ENCODE peak calls at places on chromosomes 2 and 18, in seven cellular contexts. One of them, this sample, is unnamed.

GRCh38 chr18:32975166-32975441 is 202.3 kb upstream of the KLHL14 start:
- DNase-seq in GM23338: no peak
- DNase-seq in left ventricle myocardium inferior: no peak
- DNase-seq in pancreas: no peak
- DNase-seq in uterus: no peak
- DNase-seq in mucosa of descending colon: no peak
- DNase-seq in MM.1S: no peak
- DNase-seq in this sample: no peak

GRCh38 chr2:85409719-85410583 is at the start of gene CAPG:
- DNase-seq in pancreas: no peak
- DNase-seq in mucosa of descending colon: peak
- DNase-seq in uterus: peak
- DNase-seq in GM23338: no peak
- DNase-seq in left ventricle myocardium inferior: peak
- DNase-seq in MM.1S: peak
- DNase-seq in this sample: peak

GRCh38 chr2:62435720-62436119 is 70.3 kb downstream of the TMEM17 start:
- DNase-seq in left ventricle myocardium inferior: no peak
- DNase-seq in GM23338: no peak
- DNase-seq in MM.1S: no peak
- DNase-seq in pancreas: no peak
- DNase-seq in uterus: no peak
- DNase-seq in mucosa of descending colon: no peak
- DNase-seq in this sample: no peak

GRCh38 chr18:79871481-79872091 is 73.8 kb downstream of the KCNG2 start:
- DNase-seq in uterus: no peak
- DNase-seq in MM.1S: no peak
- DNase-seq in left ventricle myocardium inferior: no peak
- DNase-seq in pancreas: no peak
- DNase-seq in mucosa of descending colon: no peak
- DNase-seq in GM23338: no peak
- DNase-seq in this sample: no peak

GRCh38 chr2:126657146-126657635 is 1.2 kb downstream of the GYPC start:
- DNase-seq in left ventricle myocardium inferior: peak
- DNase-seq in MM.1S: peak
- DNase-seq in pancreas: no peak
- DNase-seq in uterus: peak
- DNase-seq in mucosa of descending colon: peak
- DNase-seq in GM23338: peak
- DNase-seq in this sample: no peak

GRCh38 chr2:203782262-203782976 is 76.0 kb downstream of the CD28 start:
- DNase-seq in left ventricle myocardium inferior: no peak
- DNase-seq in pancreas: peak
- DNase-seq in uterus: no peak
- DNase-seq in mucosa of descending colon: no peak
- DNase-seq in MM.1S: peak
- DNase-seq in GM23338: peak
- DNase-seq in this sample: peak

GRCh38 chr2:233418761-233419625 is 64.7 kb downstream of the DGKD start:
- DNase-seq in pancreas: no peak
- DNase-seq in left ventricle myocardium inferior: peak
- DNase-seq in GM23338: no peak
- DNase-seq in mucosa of descending colon: no peak
- DNase-seq in uterus: no peak
- DNase-seq in MM.1S: peak
- DNase-seq in this sample: no peak

GRCh38 chr2:69770193-69770702 is 28.3 kb downstream of the ANXA4 start:
- DNase-seq in left ventricle myocardium inferior: no peak
- DNase-seq in MM.1S: peak
- DNase-seq in uterus: no peak
- DNase-seq in GM23338: no peak
- DNase-seq in mucosa of descending colon: peak
- DNase-seq in pancreas: no peak
- DNase-seq in this sample: peak

GRCh38 chr2:161103451-161103831 is 56.8 kb upstream of the TANK start:
- DNase-seq in MM.1S: no peak
- DNase-seq in pancreas: no peak
- DNase-seq in left ventricle myocardium inferior: no peak
- DNase-seq in uterus: no peak
- DNase-seq in GM23338: no peak
- DNase-seq in mucosa of descending colon: no peak
- DNase-seq in this sample: no peak

GRCh38 chr18:79954791-79955190 is 3.3 kb upstream of the SLC66A2 start:
- DNase-seq in mucosa of descending colon: no peak
- DNase-seq in MM.1S: no peak
- DNase-seq in pancreas: no peak
- DNase-seq in GM23338: no peak
- DNase-seq in uterus: no peak
- DNase-seq in left ventricle myocardium inferior: no peak
- DNase-seq in this sample: no peak

GRCh38 chr2:114661926-114662670 is 219.7 kb downstream of the DPP10 start:
- DNase-seq in pancreas: peak
- DNase-seq in MM.1S: no peak
- DNase-seq in mucosa of descending colon: peak
- DNase-seq in left ventricle myocardium inferior: peak
- DNase-seq in GM23338: peak
- DNase-seq in uterus: no peak
- DNase-seq in this sample: no peak

GRCh38 chr18:12278765-12279682 is 24.9 kb downstream of the CIDEA start:
- DNase-seq in GM23338: peak
- DNase-seq in mucosa of descending colon: peak
- DNase-seq in uterus: peak
- DNase-seq in MM.1S: no peak
- DNase-seq in pancreas: no peak
- DNase-seq in left ventricle myocardium inferior: peak
- DNase-seq in this sample: no peak
- TF ChIP-seq CTCF in GM23338: no peak
- TF ChIP-seq CTCF in mucosa of descending colon: no peak
- TF ChIP-seq CTCF in uterus: peak
- TF ChIP-seq CTCF in MM.1S: no peak
- TF ChIP-seq CTCF in pancreas: no peak
- TF ChIP-seq CTCF in left ventricle myocardium inferior: peak
- TF ChIP-seq CTCF in this sample: no peak

GRCh38 chr18:55790296-55790695 is 202.3 kb upstream of the TCF4 start:
- DNase-seq in GM23338: no peak
- DNase-seq in mucosa of descending colon: no peak
- DNase-seq in uterus: no peak
- DNase-seq in pancreas: no peak
- DNase-seq in MM.1S: no peak
- DNase-seq in left ventricle myocardium inferior: no peak
- DNase-seq in this sample: no peak

GRCh38 chr18:55794288-55795052 is 206.5 kb upstream of the TCF4 start:
- DNase-seq in uterus: no peak
- DNase-seq in mucosa of descending colon: no peak
- DNase-seq in pancreas: no peak
- DNase-seq in left ventricle myocardium inferior: no peak
- DNase-seq in MM.1S: no peak
- DNase-seq in GM23338: no peak
- DNase-seq in this sample: no peak

GRCh38 chr18:55795101-55795669 is 207.2 kb upstream of the TCF4 start:
- DNase-seq in GM23338: no peak
- DNase-seq in mucosa of descending colon: no peak
- DNase-seq in uterus: no peak
- DNase-seq in pancreas: no peak
- DNase-seq in left ventricle myocardium inferior: no peak
- DNase-seq in MM.1S: no peak
- DNase-seq in this sample: no peak
- TF ChIP-seq CTCF in GM23338: no peak
- TF ChIP-seq CTCF in mucosa of descending colon: no peak
- TF ChIP-seq CTCF in uterus: no peak
- TF ChIP-seq CTCF in pancreas: no peak
- TF ChIP-seq CTCF in left ventricle myocardium inferior: no peak
- TF ChIP-seq CTCF in MM.1S: no peak
- TF ChIP-seq CTCF in this sample: no peak

DNA sequence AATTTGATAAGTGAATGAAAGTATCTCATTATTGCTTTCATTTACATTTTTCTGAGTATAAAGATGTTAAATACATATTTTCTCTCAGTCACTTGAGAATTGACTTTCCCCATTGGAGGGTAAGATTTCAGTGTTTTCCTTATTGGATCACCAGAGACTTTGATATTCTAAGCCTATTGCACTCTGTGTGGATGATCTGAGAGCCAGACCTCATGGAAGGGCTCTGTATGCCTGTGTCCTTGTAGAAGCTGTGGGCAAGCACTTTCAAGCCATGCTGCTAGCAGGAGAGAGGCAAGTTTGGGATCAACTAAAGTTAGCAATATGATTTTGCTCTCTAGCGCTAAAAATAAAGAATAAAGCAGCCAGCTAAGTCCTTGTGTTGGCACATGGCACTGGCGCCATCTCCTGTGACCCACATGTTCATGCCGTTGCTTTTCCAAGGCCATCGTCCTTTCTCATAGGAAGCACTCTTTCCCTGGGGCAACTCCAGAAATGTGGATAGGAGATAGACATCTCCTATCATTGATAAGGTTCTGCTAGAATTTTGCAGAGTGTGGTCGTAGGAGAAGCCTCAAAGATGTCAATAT is 72.6 kb downstream of the AOX1 start:
- DNase-seq in pancreas: no peak
- DNase-seq in uterus: no peak
- DNase-seq in MM.1S: no peak
- DNase-seq in mucosa of descending colon: no peak
- DNase-seq in left ventricle myocardium inferior: no peak
- DNase-seq in GM23338: peak
- DNase-seq in this sample: no peak
- TF ChIP-seq CTCF in pancreas: no peak
- TF ChIP-seq CTCF in uterus: no peak
- TF ChIP-seq CTCF in MM.1S: no peak
- TF ChIP-seq CTCF in mucosa of descending colon: no peak
- TF ChIP-seq CTCF in left ventricle myocardium inferior: peak
- TF ChIP-seq CTCF in GM23338: peak
- TF ChIP-seq CTCF in this sample: no peak

GRCh38 chr2:146826388-146826787 is 1018.4 kb upstream of the ACVR2A start:
- DNase-seq in uterus: no peak
- DNase-seq in GM23338: no peak
- DNase-seq in MM.1S: no peak
- DNase-seq in left ventricle myocardium inferior: no peak
- DNase-seq in pancreas: no peak
- DNase-seq in mucosa of descending colon: no peak
- DNase-seq in this sample: no peak

GRCh38 chr2:146818122-146818521 is 1026.7 kb upstream of the ACVR2A start:
- DNase-seq in pancreas: no peak
- DNase-seq in uterus: no peak
- DNase-seq in mucosa of descending colon: no peak
- DNase-seq in GM23338: no peak
- DNase-seq in left ventricle myocardium inferior: no peak
- DNase-seq in MM.1S: no peak
- DNase-seq in this sample: no peak

GRCh38 chr2:146817613-146818012 is 1027.2 kb upstream of the ACVR2A start:
- DNase-seq in left ventricle myocardium inferior: no peak
- DNase-seq in GM23338: peak
- DNase-seq in MM.1S: no peak
- DNase-seq in mucosa of descending colon: no peak
- DNase-seq in pancreas: no peak
- DNase-seq in uterus: no peak
- DNase-seq in this sample: no peak

GRCh38 chr2:146820672-146821071 is 1024.2 kb upstream of the ACVR2A start:
- DNase-seq in uterus: no peak
- DNase-seq in MM.1S: no peak
- DNase-seq in pancreas: no peak
- DNase-seq in mucosa of descending colon: no peak
- DNase-seq in GM23338: no peak
- DNase-seq in left ventricle myocardium inferior: no peak
- DNase-seq in this sample: no peak

GRCh38 chr2:146821836-146822316 is 1023.0 kb upstream of the ACVR2A start:
- DNase-seq in mucosa of descending colon: no peak
- DNase-seq in left ventricle myocardium inferior: no peak
- DNase-seq in MM.1S: no peak
- DNase-seq in GM23338: no peak
- DNase-seq in pancreas: no peak
- DNase-seq in uterus: no peak
- DNase-seq in this sample: no peak
- TF ChIP-seq CTCF in mucosa of descending colon: no peak
- TF ChIP-seq CTCF in left ventricle myocardium inferior: no peak
- TF ChIP-seq CTCF in MM.1S: no peak
- TF ChIP-seq CTCF in GM23338: no peak
- TF ChIP-seq CTCF in pancreas: no peak
- TF ChIP-seq CTCF in uterus: no peak
- TF ChIP-seq CTCF in this sample: no peak

GRCh38 chr2:12167525-12168317 is 421.3 kb downstream of the LPIN1 start:
- DNase-seq in uterus: no peak
- DNase-seq in GM23338: peak
- DNase-seq in mucosa of descending colon: peak
- DNase-seq in MM.1S: no peak
- DNase-seq in left ventricle myocardium inferior: no peak
- DNase-seq in pancreas: no peak
- DNase-seq in this sample: no peak

GRCh38 chr2:12169060-12169406 is 422.6 kb downstream of the LPIN1 start:
- DNase-seq in GM23338: no peak
- DNase-seq in pancreas: no peak
- DNase-seq in left ventricle myocardium inferior: no peak
- DNase-seq in mucosa of descending colon: no peak
- DNase-seq in uterus: peak
- DNase-seq in MM.1S: no peak
- DNase-seq in this sample: peak

GRCh38 chr2:12168354-12169059 is 422.1 kb downstream of the LPIN1 start:
- DNase-seq in uterus: no peak
- DNase-seq in mucosa of descending colon: no peak
- DNase-seq in left ventricle myocardium inferior: no peak
- DNase-seq in MM.1S: no peak
- DNase-seq in GM23338: no peak
- DNase-seq in pancreas: no peak
- DNase-seq in this sample: no peak

GRCh38 chr2:12169721-12170120 is 423.3 kb downstream of the LPIN1 start:
- DNase-seq in mucosa of descending colon: no peak
- DNase-seq in uterus: peak
- DNase-seq in pancreas: no peak
- DNase-seq in GM23338: no peak
- DNase-seq in MM.1S: no peak
- DNase-seq in left ventricle myocardium inferior: peak
- DNase-seq in this sample: peak

GRCh38 chr2:12170151-12170550 is 423.7 kb downstream of the LPIN1 start:
- DNase-seq in uterus: no peak
- DNase-seq in pancreas: no peak
- DNase-seq in left ventricle myocardium inferior: no peak
- DNase-seq in MM.1S: no peak
- DNase-seq in mucosa of descending colon: no peak
- DNase-seq in GM23338: no peak
- DNase-seq in this sample: no peak
- TF ChIP-seq CTCF in uterus: no peak
- TF ChIP-seq CTCF in pancreas: no peak
- TF ChIP-seq CTCF in left ventricle myocardium inferior: no peak
- TF ChIP-seq CTCF in MM.1S: no peak
- TF ChIP-seq CTCF in mucosa of descending colon: no peak
- TF ChIP-seq CTCF in GM23338: no peak
- TF ChIP-seq CTCF in this sample: no peak